ENCODE peak calls at places on chromosome 13, in four cellular contexts. K is EL; R is activated CD4-positive, alpha-beta T cell treated with anti-CD3 and anti-CD28 coated beads for 36 hours; O is SK-N-DZ. P is an unnamed sample.

GRCh38 chr13:45119469-45119989 is 781 bp upstream of the GTF2F2 start:
- DNase-seq in K (peak; percentile 40), R (peak; percentile 72), O (no peak), P (no peak)

GRCh38 chr13:32427852-32428580 is at the start of gene N4BP2L1:
- DNase-seq in R (peak; percentile 94), K (peak; percentile 56), O (peak; percentile 81), P (peak; percentile 2)

GRCh38 chr13:94140027-94140426 is 339.5 kb downstream of the DCT start:
- DNase-seq in K (no peak), O (no peak), R (no peak), P (no peak)

GRCh38 chr13:109630281-109630680 is 156.1 kb downstream of the IRS2 start:
- DNase-seq in K (no peak), O (no peak), R (no peak), P (no peak)

GRCh38 chr13:52968074-52968700 is 60.4 kb upstream of the OLFM4 start:
- DNase-seq in R (peak; percentile 80), O (peak; percentile 55), K (peak; percentile 56), P (peak; percentile 4)

GRCh38 chr13:35838356-35838755 is 292.8 kb downstream of the DCLK1 start:
- DNase-seq in O (no peak), R (no peak), K (peak; percentile 82), P (peak; percentile 66)

GRCh38 chr13:106507560-106508274 is 27.7 kb downstream of the EFNB2 start:
- DNase-seq in R (peak; percentile 16), K (peak; percentile 68), O (no peak), P (peak; percentile 63)

GRCh38 chr13:111539252-111539651 is 218.8 kb downstream of the TEX29 start:
- DNase-seq in O (no peak), R (no peak), K (no peak), P (no peak)

GRCh38 chr13:80979035-80979641 is 638.2 kb upstream of the SPRY2 start:
- DNase-seq in K (peak; percentile 39), O (peak; percentile 63), R (peak; percentile 47), P (no peak)

GRCh38 chr13:102582256-102582655 is 14.5 kb upstream of the TPP2 start:
- DNase-seq in K (no peak), O (no peak), R (no peak), P (no peak)

GRCh38 chr13:73235385-73235784 is 176.6 kb downstream of the KLF5 start:
- DNase-seq in K (no peak), O (no peak), R (no peak), P (no peak)